ENCODE peak calls at places on chromosomes 13 and 19, in five cellular contexts. One of them, this sample, is unnamed.

GRCh38 chr13:105410602-105411001 is 1124.9 kb downstream of the EFNB2 start:
- DNase-seq in stomach: peak
- DNase-seq in AG09309: peak
- DNase-seq in ascending aorta: no peak
- DNase-seq in choroid plexus epithelial cell: peak
- DNase-seq in this sample: peak

GRCh38 chr13:80083516-80084085 is 257.3 kb downstream of the SPRY2 start:
- DNase-seq in AG09309: no peak
- DNase-seq in choroid plexus epithelial cell: peak
- DNase-seq in ascending aorta: no peak
- DNase-seq in stomach: no peak
- DNase-seq in this sample: no peak

GRCh38 chr19:35641515-35642151 is at the start of gene ETV2:
- DNase-seq in ascending aorta: no peak
- DNase-seq in stomach: peak
- DNase-seq in AG09309: no peak
- DNase-seq in choroid plexus epithelial cell: peak
- DNase-seq in this sample: peak

GRCh38 chr19:11849264-11849615 is 714 bp downstream of the ZNF439 start:
- DNase-seq in ascending aorta: no peak
- DNase-seq in choroid plexus epithelial cell: peak
- DNase-seq in AG09309: no peak
- DNase-seq in stomach: no peak
- DNase-seq in this sample: no peak

GRCh38 chr19:56133858-56134654 is 7.0 kb upstream of the ZNF444 start:
- DNase-seq in ascending aorta: no peak
- DNase-seq in stomach: no peak
- DNase-seq in choroid plexus epithelial cell: no peak
- DNase-seq in AG09309: no peak
- DNase-seq in this sample: peak

GRCh38 chr13:44576396-44577235 is 486 bp upstream of the TSC22D1 start:
- DNase-seq in ascending aorta: no peak
- DNase-seq in choroid plexus epithelial cell: no peak
- DNase-seq in AG09309: no peak
- DNase-seq in stomach: peak
- DNase-seq in this sample: peak

GRCh38 chr19:45069056-45069455 is 7.2 kb downstream of the ZNF296 start:
- DNase-seq in choroid plexus epithelial cell: peak
- DNase-seq in stomach: peak
- DNase-seq in ascending aorta: no peak
- DNase-seq in AG09309: no peak
- DNase-seq in this sample: no peak

GRCh38 chr19:315811-316210 is 24.6 kb upstream of the PLPP2 start:
- DNase-seq in ascending aorta: no peak
- DNase-seq in stomach: no peak
- DNase-seq in choroid plexus epithelial cell: no peak
- DNase-seq in AG09309: no peak
- DNase-seq in this sample: no peak

GRCh38 chr19:41377977-41378707 is 1.8 kb downstream of the TMEM91 start:
- DNase-seq in AG09309: no peak
- DNase-seq in stomach: no peak
- DNase-seq in ascending aorta: no peak
- DNase-seq in choroid plexus epithelial cell: no peak
- DNase-seq in this sample: peak

GRCh38 chr19:35265126-35265995 is 3.4 kb upstream of the USF2 start:
- DNase-seq in stomach: peak
- DNase-seq in choroid plexus epithelial cell: no peak
- DNase-seq in AG09309: no peak
- DNase-seq in ascending aorta: no peak
- DNase-seq in this sample: no peak

GRCh38 chr19:8537099-8537498 is 23.1 kb upstream of the ZNF414 start:
- DNase-seq in ascending aorta: no peak
- DNase-seq in stomach: no peak
- DNase-seq in choroid plexus epithelial cell: no peak
- DNase-seq in AG09309: no peak
- DNase-seq in this sample: no peak

GRCh38 chr13:22082030-22082429 is 411.2 kb downstream of the FGF9 start:
- DNase-seq in ascending aorta: no peak
- DNase-seq in choroid plexus epithelial cell: no peak
- DNase-seq in AG09309: no peak
- DNase-seq in stomach: no peak
- DNase-seq in this sample: no peak

GRCh38 chr19:29524912-29525870 is 603 bp upstream of the VSTM2B start:
- DNase-seq in AG09309: no peak
- DNase-seq in choroid plexus epithelial cell: no peak
- DNase-seq in stomach: no peak
- DNase-seq in ascending aorta: no peak
- DNase-seq in this sample: no peak

GRCh38 chr13:114166381-114167131 is 12.5 kb upstream of the CFAP97D2 start:
- DNase-seq in stomach: no peak
- DNase-seq in choroid plexus epithelial cell: no peak
- DNase-seq in AG09309: no peak
- DNase-seq in ascending aorta: no peak
- DNase-seq in this sample: no peak

GRCh38 chr19:50003810-50004419 is 21.3 kb downstream of the VRK3 start:
- DNase-seq in choroid plexus epithelial cell: peak
- DNase-seq in ascending aorta: peak
- DNase-seq in AG09309: peak
- DNase-seq in stomach: peak
- DNase-seq in this sample: peak

GRCh38 chr19:43624933-43625332 is 5.5 kb upstream of the ZNF428 start:
- DNase-seq in choroid plexus epithelial cell: peak
- DNase-seq in AG09309: no peak
- DNase-seq in stomach: peak
- DNase-seq in ascending aorta: peak
- DNase-seq in this sample: peak

GRCh38 chr13:34420975-34421719 is 520.9 kb upstream of the NBEA start:
- DNase-seq in ascending aorta: no peak
- DNase-seq in choroid plexus epithelial cell: no peak
- DNase-seq in AG09309: no peak
- DNase-seq in stomach: no peak
- DNase-seq in this sample: no peak

GRCh38 chr13:97798836-97799235 is 154.6 kb upstream of the IPO5 start:
- DNase-seq in AG09309: no peak
- DNase-seq in choroid plexus epithelial cell: peak
- DNase-seq in ascending aorta: no peak
- DNase-seq in stomach: no peak
- DNase-seq in this sample: no peak

GRCh38 chr19:53463263-53463662 is 4.3 kb upstream of the ZNF813 start:
- DNase-seq in ascending aorta: no peak
- DNase-seq in AG09309: no peak
- DNase-seq in choroid plexus epithelial cell: peak
- DNase-seq in stomach: no peak
- DNase-seq in this sample: no peak

GRCh38 chr19:42066075-42066754 is 3.8 kb downstream of the GRIK5 start:
- DNase-seq in choroid plexus epithelial cell: peak
- DNase-seq in stomach: no peak
- DNase-seq in ascending aorta: no peak
- DNase-seq in AG09309: no peak
- DNase-seq in this sample: peak

GRCh38 chr13:110306960-110307696 is at the start of the genes COL4A1 and COL4A2:
- DNase-seq in AG09309: no peak
- DNase-seq in choroid plexus epithelial cell: peak
- DNase-seq in ascending aorta: no peak
- DNase-seq in stomach: no peak
- DNase-seq in this sample: no peak

GRCh38 chr13:30608364-30608763 is 9.4 kb upstream of the USPL1 start:
- DNase-seq in AG09309: no peak
- DNase-seq in choroid plexus epithelial cell: peak
- DNase-seq in ascending aorta: no peak
- DNase-seq in stomach: no peak
- DNase-seq in this sample: no peak

GRCh38 chr13:73334459-73334858 is 275.7 kb downstream of the KLF5 start:
- DNase-seq in AG09309: peak
- DNase-seq in stomach: no peak
- DNase-seq in choroid plexus epithelial cell: no peak
- DNase-seq in ascending aorta: no peak
- DNase-seq in this sample: no peak

GRCh38 chr19:8552810-8553209 is 24.4 kb downstream of the MYO1F start:
- DNase-seq in stomach: no peak
- DNase-seq in AG09309: no peak
- DNase-seq in choroid plexus epithelial cell: peak
- DNase-seq in ascending aorta: no peak
- DNase-seq in this sample: peak

GRCh38 chr13:93765811-93766210 is 539.2 kb downstream of the GPC6 start:
- DNase-seq in choroid plexus epithelial cell: no peak
- DNase-seq in stomach: no peak
- DNase-seq in ascending aorta: no peak
- DNase-seq in AG09309: no peak
- DNase-seq in this sample: no peak

GRCh38 chr13:93766719-93767118 is 540.1 kb downstream of the GPC6 start:
- DNase-seq in stomach: no peak
- DNase-seq in AG09309: no peak
- DNase-seq in choroid plexus epithelial cell: peak
- DNase-seq in ascending aorta: no peak
- DNase-seq in this sample: no peak

GRCh38 chr13:93758575-93758974 is 532.0 kb downstream of the GPC6 start:
- DNase-seq in stomach: no peak
- DNase-seq in AG09309: no peak
- DNase-seq in ascending aorta: no peak
- DNase-seq in choroid plexus epithelial cell: peak
- DNase-seq in this sample: no peak

GRCh38 chr13:93765056-93765455 is 538.4 kb downstream of the GPC6 start:
- DNase-seq in ascending aorta: no peak
- DNase-seq in stomach: no peak
- DNase-seq in AG09309: no peak
- DNase-seq in choroid plexus epithelial cell: no peak
- DNase-seq in this sample: no peak

DNA sequence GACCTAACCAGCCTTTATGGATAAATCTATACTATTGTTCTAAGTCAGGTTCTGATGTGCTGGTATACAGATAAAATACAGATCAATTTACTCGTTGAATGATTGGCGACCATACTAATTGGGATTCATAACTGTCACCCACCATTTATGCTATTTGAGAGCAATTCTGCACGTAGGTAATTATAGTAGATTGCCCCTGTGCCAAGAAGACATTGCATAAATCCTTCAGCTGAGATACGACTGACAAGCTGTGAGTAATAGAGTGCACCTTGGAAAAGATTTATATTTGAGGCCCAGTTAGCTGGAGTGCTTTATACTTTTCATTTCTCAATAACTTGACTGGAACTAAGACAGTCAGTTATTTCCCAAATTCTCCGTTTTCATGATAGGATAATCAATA is 536.1 kb downstream of the GPC6 start:
- DNase-seq in AG09309: no peak
- DNase-seq in ascending aorta: no peak
- DNase-seq in stomach: no peak
- DNase-seq in choroid plexus epithelial cell: no peak
- DNase-seq in this sample: no peak
- TF ChIP-seq CTCF in AG09309: no peak
- TF ChIP-seq CTCF in ascending aorta: no peak
- TF ChIP-seq CTCF in stomach: no peak
- TF ChIP-seq CTCF in choroid plexus epithelial cell: no peak
- TF ChIP-seq CTCF in this sample: no peak

DNA sequence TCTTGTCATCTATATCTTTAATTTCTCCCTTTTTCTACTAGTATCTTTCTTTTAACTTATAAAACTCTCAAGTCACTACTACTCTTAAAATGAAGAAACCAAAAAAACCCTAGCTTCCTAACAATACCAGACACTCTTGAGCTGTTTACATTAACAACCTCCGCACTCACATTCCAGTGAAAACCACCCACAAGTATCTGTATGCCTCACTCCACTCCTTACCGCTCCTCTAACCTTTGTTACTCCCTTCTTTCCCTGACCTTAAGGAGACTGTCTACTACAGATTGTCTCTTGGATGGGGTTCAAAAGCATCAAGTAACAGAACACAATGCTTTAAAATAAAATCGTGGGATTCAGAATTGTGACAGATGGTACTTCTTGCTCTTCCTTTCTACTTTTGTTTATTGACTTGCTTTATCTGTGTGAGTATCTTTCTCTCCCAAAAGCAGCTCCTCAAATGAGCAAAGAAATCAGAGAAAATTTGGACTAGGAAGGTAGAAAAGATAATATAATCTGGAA is 110.0 kb upstream of the FBXL3 start:
- DNase-seq in choroid plexus epithelial cell: peak
- DNase-seq in ascending aorta: no peak
- DNase-seq in AG09309: no peak
- DNase-seq in stomach: no peak
- DNase-seq in this sample: no peak
- H3K4me3 ChIP-seq in choroid plexus epithelial cell: no peak
- H3K4me3 ChIP-seq in ascending aorta: no peak
- H3K4me3 ChIP-seq in AG09309: no peak
- H3K4me3 ChIP-seq in stomach: no peak
- H3K4me3 ChIP-seq in this sample: no peak

GRCh38 chr19:19490247-19490968 is 24.9 kb downstream of the TSSK6 start:
- DNase-seq in stomach: peak
- DNase-seq in ascending aorta: peak
- DNase-seq in AG09309: peak
- DNase-seq in choroid plexus epithelial cell: peak
- DNase-seq in this sample: peak

GRCh38 chr19:19491321-19492025 is 23.9 kb downstream of the TSSK6 start:
- DNase-seq in AG09309: no peak
- DNase-seq in choroid plexus epithelial cell: no peak
- DNase-seq in ascending aorta: no peak
- DNase-seq in stomach: no peak
- DNase-seq in this sample: no peak

GRCh38 chr19:19495614-19496603 is 19.4 kb downstream of the TSSK6 start:
- DNase-seq in choroid plexus epithelial cell: no peak
- DNase-seq in ascending aorta: no peak
- DNase-seq in AG09309: no peak
- DNase-seq in stomach: no peak
- DNase-seq in this sample: no peak

GRCh38 chr19:19492026-19492610 is 23.2 kb downstream of the TSSK6 start:
- DNase-seq in ascending aorta: no peak
- DNase-seq in stomach: no peak
- DNase-seq in choroid plexus epithelial cell: no peak
- DNase-seq in AG09309: no peak
- DNase-seq in this sample: no peak

DNA sequence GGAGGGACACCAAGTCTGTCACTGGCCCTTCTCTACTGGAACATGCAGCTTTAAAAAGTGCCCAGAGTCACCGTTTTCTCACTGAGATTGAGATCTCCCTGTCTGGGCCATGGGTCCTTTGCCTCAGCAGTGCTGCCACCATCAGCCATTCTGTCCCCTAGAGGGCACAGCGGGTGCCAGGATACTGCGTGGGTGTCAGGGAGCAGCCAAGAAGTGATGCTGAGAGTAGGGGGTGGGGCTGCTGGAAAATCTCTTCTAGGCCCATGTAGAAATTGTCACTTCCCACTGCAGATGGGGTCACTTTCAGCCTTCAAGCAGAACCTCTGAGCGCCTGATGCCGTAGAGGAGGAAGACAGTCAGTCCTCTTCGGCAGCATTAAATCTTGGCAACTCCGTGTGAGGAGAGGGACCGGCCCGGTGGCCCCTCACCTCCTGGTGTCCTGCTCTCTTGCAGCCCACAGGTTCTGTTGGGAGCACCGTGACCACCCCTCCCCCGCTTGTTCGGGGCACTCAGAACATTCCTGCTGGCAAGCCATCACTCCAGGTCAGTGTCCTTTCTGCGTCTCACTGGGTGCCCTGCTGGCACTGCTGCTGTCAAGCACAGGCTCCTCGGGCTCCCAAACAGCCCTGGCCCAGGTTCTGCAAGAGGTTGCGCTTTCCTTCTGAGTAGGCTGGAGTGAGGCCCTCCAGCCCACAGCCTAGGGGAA is 21.4 kb downstream of the TSSK6 start:
- DNase-seq in AG09309: no peak
- DNase-seq in ascending aorta: no peak
- DNase-seq in stomach: no peak
- DNase-seq in choroid plexus epithelial cell: no peak
- DNase-seq in this sample: no peak
- TF ChIP-seq CTCF in AG09309: no peak
- TF ChIP-seq CTCF in ascending aorta: no peak
- TF ChIP-seq CTCF in stomach: no peak
- TF ChIP-seq CTCF in choroid plexus epithelial cell: no peak
- TF ChIP-seq CTCF in this sample: no peak

GRCh38 chr13:87810391-87810801 is 139.2 kb downstream of the SLITRK5 start:
- DNase-seq in choroid plexus epithelial cell: no peak
- DNase-seq in ascending aorta: no peak
- DNase-seq in stomach: no peak
- DNase-seq in AG09309: no peak
- DNase-seq in this sample: no peak
- H3K4me3 ChIP-seq in choroid plexus epithelial cell: no peak
- H3K4me3 ChIP-seq in ascending aorta: no peak
- H3K4me3 ChIP-seq in stomach: no peak
- H3K4me3 ChIP-seq in AG09309: no peak
- H3K4me3 ChIP-seq in this sample: no peak

This sample was measured in GM12865.